ENCODE peak calls at places on chromosomes 11 and 22, in eight cellular contexts. Y is PC-9; G is lower lobe of right lung; O is keratinocyte; C is adrenal gland; U is CD8-positive, alpha-beta memory T cell; N is stomach; W is psoas muscle. T is an unnamed sample. For H3K27me3, the result is how much of the 10 kb centered on the place peaks cover.

GRCh38 chr11:94897330-94897768 is 76.0 kb downstream of the CWC15 start:
- DNase-seq in U (no peak), Y (no peak), W (no peak), O (no peak), G (no peak), N (peak), C (peak), T (peak)

GRCh38 chr11:83722392-83722791 is 436.2 kb upstream of the CCDC90B start:
- DNase-seq in N (peak), G (no peak), W (no peak), Y (no peak), O (no peak), U (no peak), C (no peak), T (peak)

GRCh38 chr11:130781906-130782305 is 134.4 kb downstream of the SNX19 start:
- DNase-seq in Y (peak), N (no peak), W (peak), G (no peak), O (no peak), U (no peak), C (no peak), T (no peak)

GRCh38 chr22:46574993-46575914 is 37.8 kb upstream of the CELSR1 start:
- DNase-seq in C (peak), Y (peak), O (no peak), W (peak), U (no peak), N (peak), G (peak), T (no peak)

GRCh38 chr11:9629064-9629463 is 34.8 kb upstream of the SWAP70 start:
- DNase-seq in O (no peak), W (no peak), N (no peak), C (no peak), G (no peak), U (no peak), Y (no peak), T (peak)

GRCh38 chr11:7089328-7090251 is 792 bp downstream of the RBMXL2 start:
- DNase-seq in Y (no peak), W (peak), C (no peak), N (no peak), O (no peak), U (no peak), G (no peak), T (no peak)

GRCh38 chr11:78646564-78647185 is 72.0 kb upstream of the NARS2 start:
- DNase-seq in O (no peak), N (peak), U (peak), Y (peak), G (no peak), C (peak), W (peak), T (peak)

GRCh38 chr11:95092549-95093324 is 3.1 kb downstream of the ENDOD1 start:
- DNase-seq in W (no peak), U (peak), C (peak), G (no peak), O (no peak), Y (peak), N (no peak), T (no peak)

GRCh38 chr11:76927160-76927559 is 66.4 kb downstream of the ACER3 start:
- DNase-seq in C (no peak), N (no peak), G (no peak), W (no peak), Y (no peak), U (no peak), O (no peak), T (no peak)

GRCh38 chr11:81987829-81988472 is 745.7 kb downstream of the FAM181B start:
- DNase-seq in O (peak), U (no peak), C (peak), W (no peak), Y (no peak), G (no peak), N (no peak), T (peak)

GRCh38 chr11:93169950-93170561 is 27.7 kb downstream of the SLC36A4 start:
- DNase-seq in U (no peak), N (no peak), C (no peak), G (no peak), W (no peak), O (no peak), Y (no peak), T (no peak)

GRCh38 chr22:38699784-38700183 is 959 bp downstream of the JOSD1 start:
- DNase-seq in Y (peak), W (no peak), U (peak), O (no peak), N (no peak), C (no peak), G (no peak), T (no peak)

GRCh38 chr11:1523779-1524178 is 37.2 kb upstream of the MOB2 start:
- DNase-seq in Y (no peak), G (no peak), U (no peak), C (no peak), N (no peak), W (no peak), O (no peak), T (no peak)

GRCh38 chr22:37183432-37184379 is 4.3 kb downstream of the C1QTNF6 start:
- DNase-seq in U (no peak), W (peak), C (no peak), O (no peak), Y (peak), N (no peak), G (peak), T (no peak)

GRCh38 chr22:37180531-37181231 is 7.4 kb downstream of the C1QTNF6 start:
- DNase-seq in Y (no peak), N (no peak), U (no peak), O (no peak), W (peak), G (peak), C (no peak), T (no peak)

GRCh38 chr22:37181681-37182080 is 6.4 kb downstream of the C1QTNF6 start:
- DNase-seq in N (no peak), C (no peak), W (no peak), Y (no peak), U (no peak), G (no peak), O (no peak), T (no peak)

GRCh38 chr22:37182949-37183245 is 5.2 kb downstream of the C1QTNF6 start:
- DNase-seq in C (no peak), N (no peak), W (peak), O (no peak), G (peak), U (no peak), Y (no peak), T (no peak)

GRCh38 chr22:37182101-37182948 is 5.7 kb downstream of the C1QTNF6 start:
- DNase-seq in G (peak), Y (no peak), N (no peak), U (no peak), O (no peak), W (peak), C (no peak), T (no peak)
- H3K27me3 ChIP-seq in G (under half), Y (under half), N (under half), U (under half), O (under half), W (under half), C (under half), T (under half)

DNA sequence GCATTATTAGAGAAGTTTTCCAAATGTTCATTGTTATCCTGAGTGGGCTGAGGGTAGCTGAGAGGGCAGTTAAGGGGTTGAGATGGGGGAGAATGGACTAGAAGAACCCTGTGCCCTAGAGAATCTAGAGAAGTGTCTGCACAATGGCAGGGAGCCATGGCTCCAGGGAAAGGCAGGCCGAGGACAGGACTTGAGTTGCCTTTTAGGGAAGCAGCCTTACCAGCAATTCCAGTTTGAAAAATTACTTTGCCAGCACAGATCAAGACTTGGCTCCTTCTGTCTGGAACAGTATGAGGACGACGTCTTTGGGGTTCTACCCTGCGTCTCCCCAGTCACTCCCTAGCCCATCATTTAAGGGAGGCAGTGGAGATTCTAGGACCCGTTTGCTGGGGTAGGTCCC is 25.7 kb upstream of the MICAL3 start:
- DNase-seq in Y (no peak), U (no peak), C (no peak), O (no peak), W (no peak), G (no peak), N (no peak), T (no peak)
- H3K27ac ChIP-seq in Y (no peak), U (no peak), C (no peak), O (peak), W (no peak), G (no peak), N (peak), T (no peak)

DNA sequence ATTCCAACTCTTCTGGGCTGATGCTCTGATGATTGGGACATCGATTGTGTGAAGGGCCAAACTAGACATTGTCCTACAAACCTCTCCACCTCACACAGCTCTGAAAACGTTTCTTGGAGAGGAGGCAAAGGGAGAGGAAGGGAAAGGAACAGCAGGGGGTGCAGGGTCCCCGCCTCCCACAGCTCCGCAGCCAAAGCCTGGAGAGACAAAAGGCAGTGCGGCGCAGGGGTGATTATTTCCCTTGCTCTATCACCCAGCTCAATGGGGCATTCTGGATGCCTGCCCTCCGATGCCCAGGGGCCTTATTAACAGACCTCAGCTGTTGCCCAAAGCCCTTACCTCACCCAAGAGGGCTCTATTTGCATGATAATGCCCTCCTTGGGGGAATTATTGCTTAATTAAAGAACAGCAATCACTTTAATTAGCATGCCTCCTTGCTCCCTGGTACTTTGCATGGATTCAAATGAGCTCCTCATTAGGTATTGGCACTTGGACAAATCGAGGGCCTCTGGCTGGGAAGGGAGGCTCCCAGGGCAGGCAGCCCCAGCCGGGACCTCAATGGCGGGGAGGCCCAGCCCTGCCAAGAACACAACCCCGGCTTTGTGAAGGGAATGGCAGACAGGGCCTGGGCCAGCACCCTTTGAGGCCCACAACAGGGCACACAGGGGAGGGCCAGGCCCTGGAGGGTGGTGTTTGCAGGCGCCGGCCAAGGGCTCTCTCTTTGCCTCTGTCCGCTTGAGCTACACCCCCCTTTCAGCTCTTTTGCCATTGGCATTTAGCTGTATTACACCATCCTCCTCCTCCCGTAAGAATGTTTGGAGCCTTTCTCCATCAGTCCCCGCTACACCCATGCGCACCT is 19.8 kb upstream of the CDON start:
- DNase-seq in Y (no peak), G (no peak), N (no peak), O (no peak), U (no peak), C (no peak), W (no peak), T (no peak)
- H3K27me3 ChIP-seq in Y (under half), G (under half), N (under half), O (under half), U (under half), C (under half), W (under half), T (under half)

GRCh38 chr22:26675687-26676273 is 18.4 kb downstream of the MIAT start:
- DNase-seq in Y (no peak), O (no peak), N (no peak), C (no peak), W (no peak), G (no peak), U (no peak), T (no peak)
- H3K27ac ChIP-seq in Y (no peak), O (no peak), N (no peak), C (no peak), W (no peak), G (no peak), U (no peak), T (no peak)

T was measured in thyroid gland.